ENCODE peak calls at places on chromosomes 5 and 9, in five cellular contexts. X is K562, U is HCT116, W is GM23338, D is Panc1. A is an unnamed sample.

GRCh38 chr9:120410925-120411501 is 169.0 kb downstream of the CDK5RAP2 start:
- DNase-seq in X (no peak), U (no peak), W (no peak), D (no peak), A (no peak)

GRCh38 chr5:5046680-5047502 is 93.2 kb upstream of the ADAMTS16 start:
- DNase-seq in X (no peak), U (no peak), W (no peak), D (no peak), A (no peak)

GRCh38 chr5:60522299-60522915 is 177.6 kb downstream of the DEPDC1B start:
- DNase-seq in X (no peak), U (no peak), W (no peak), D (no peak), A (no peak)

GRCh38 chr5:29697786-29698414 is 1495.6 kb upstream of the CDH6 start:
- DNase-seq in X (peak), U (no peak), W (peak), D (peak), A (no peak)

GRCh38 chr9:84990416-84990815 is 320.9 kb downstream of the NTRK2 start:
- DNase-seq in X (no peak), U (no peak), W (no peak), D (no peak), A (no peak)

GRCh38 chr9:33742519-33742918 is 52.8 kb upstream of the PRSS3 start:
- DNase-seq in X (peak), U (peak), W (peak), D (no peak), A (no peak)

GRCh38 chr5:5306696-5307095 is 115.8 kb upstream of the ICE1 start:
- DNase-seq in X (no peak), U (no peak), W (no peak), D (no peak), A (no peak)

GRCh38 chr9:77946969-77947368 is 84.6 kb downstream of the GNAQ start:
- DNase-seq in X (no peak), U (no peak), W (no peak), D (no peak), A (no peak)

GRCh38 chr5:372556-372910 is 51.0 kb downstream of the AHRR start:
- DNase-seq in X (no peak), U (no peak), W (no peak), D (no peak), A (no peak)

GRCh38 chr5:60355181-60355580 is 344.8 kb downstream of the DEPDC1B start:
- DNase-seq in X (no peak), U (no peak), W (no peak), D (no peak), A (no peak)

GRCh38 chr5:135667204-135667603 is 88.4 kb upstream of the CXCL14 start:
- DNase-seq in X (no peak), U (no peak), W (no peak), D (no peak), A (no peak)

GRCh38 chr5:54793612-54794436 is 191.6 kb downstream of the ESM1 start:
- DNase-seq in X (no peak), U (no peak), W (no peak), D (no peak), A (no peak)

GRCh38 chr9:136309101-136309801 is 5.4 kb upstream of the CCDC187 start:
- DNase-seq in X (no peak), U (no peak), W (no peak), D (no peak), A (no peak)

GRCh38 chr5:108531367-108532211 is 149.7 kb upstream of the FBXL17 start:
- DNase-seq in X (peak), U (no peak), W (no peak), D (no peak), A (no peak)

GRCh38 chr5:140294753-140295152 is 8.1 kb downstream of the PFDN1 start:
- DNase-seq in X (no peak), U (no peak), W (no peak), D (no peak), A (no peak)

GRCh38 chr5:96703384-96703910 is 41.3 kb downstream of the CAST start:
- DNase-seq in X (no peak), U (no peak), W (peak), D (no peak), A (no peak)

GRCh38 chr5:145859451-145859850 is 13.4 kb downstream of the GRXCR2 start:
- DNase-seq in X (no peak), U (no peak), W (no peak), D (no peak), A (no peak)

GRCh38 chr9:98536542-98537173 is 172.1 kb downstream of the GABBR2 start:
- DNase-seq in X (peak), U (no peak), W (peak), D (no peak), A (no peak)

GRCh38 chr5:157166494-157167218 is 592 bp upstream of the GARIN3 start:
- DNase-seq in X (no peak), U (no peak), W (no peak), D (no peak), A (no peak)

GRCh38 chr5:58666598-58667595 is 84.0 kb downstream of the RAB3C start:
- DNase-seq in X (no peak), U (no peak), W (peak), D (no peak), A (no peak)

GRCh38 chr5:126917918-126918623 is 112.3 kb downstream of the MARCHF3 start:
- DNase-seq in X (peak), U (no peak), W (peak), D (peak), A (peak)

GRCh38 chr5:97534166-97534565 is 351.1 kb upstream of the RIOK2 start:
- DNase-seq in X (peak), U (peak), W (peak), D (peak), A (peak)

GRCh38 chr9:123601828-123602227 is 245.8 kb downstream of the CRB2 start:
- DNase-seq in X (no peak), U (no peak), W (no peak), D (no peak), A (no peak)

GRCh38 chr5:38329132-38329715 is 70.9 kb downstream of the EGFLAM start:
- DNase-seq in X (no peak), U (no peak), W (peak), D (peak), A (peak)

GRCh38 chr5:13704401-13704800 is 240.1 kb downstream of the DNAH5 start:
- DNase-seq in X (no peak), U (no peak), W (no peak), D (no peak), A (no peak)

GRCh38 chr5:180467028-180467427 is 27.2 kb upstream of the CNOT6 start:
- DNase-seq in X (no peak), U (no peak), W (no peak), D (no peak), A (peak)

GRCh38 chr9:95025213-95026170 is 292.0 kb downstream of the FANCC start:
- DNase-seq in X (peak), U (no peak), W (no peak), D (no peak), A (peak)

GRCh38 chr9:77866882-77867281 is 164.7 kb downstream of the GNAQ start:
- DNase-seq in X (no peak), U (no peak), W (no peak), D (no peak), A (no peak)

GRCh38 chr9:123191260-123191659 is 77.1 kb downstream of the STRBP start:
- DNase-seq in X (no peak), U (no peak), W (peak), D (no peak), A (no peak)

GRCh38 chr5:168417731-168418429 is 68.4 kb upstream of the RARS1 start:
- DNase-seq in X (no peak), U (no peak), W (no peak), D (no peak), A (no peak)

GRCh38 chr9:26158631-26159150 is 480.4 kb upstream of the TUSC1 start:
- DNase-seq in X (no peak), U (no peak), W (no peak), D (no peak), A (no peak)

GRCh38 chr9:89821081-89821480 is 216.3 kb downstream of the GADD45G start:
- DNase-seq in X (no peak), U (no peak), W (peak), D (no peak), A (no peak)

GRCh38 chr9:116157436-116158138 is 4.0 kb downstream of the PAPPA start:
- DNase-seq in X (no peak), U (no peak), W (peak), D (no peak), A (peak)

GRCh38 chr5:157785781-157786180 is 42.3 kb downstream of the LSM11 start:
- DNase-seq in X (no peak), U (no peak), W (no peak), D (no peak), A (no peak)

GRCh38 chr5:149550608-149551226 is 522 bp downstream of the CSNK1A1 start:
- DNase-seq in X (peak), U (no peak), W (no peak), D (no peak), A (no peak)

GRCh38 chr5:64497390-64497789 is 8.4 kb upstream of the RGS7BP start:
- DNase-seq in X (no peak), U (no peak), W (peak), D (no peak), A (no peak)

GRCh38 chr5:160506006-160507004 is 84.7 kb downstream of the PTTG1 start:
- DNase-seq in X (no peak), U (no peak), W (peak), D (no peak), A (no peak)

GRCh38 chr9:2229109-2229733 is 214.1 kb downstream of the SMARCA2 start:
- DNase-seq in X (no peak), U (no peak), W (no peak), D (no peak), A (no peak)

GRCh38 chr5:73633060-73633459 is 7.1 kb downstream of the ARHGEF28 start:
- DNase-seq in X (peak), U (no peak), W (peak), D (no peak), A (no peak)
- TF ChIP-seq CTCF in X (peak), U (no peak), W (peak), D (peak), A (no peak)

DNA sequence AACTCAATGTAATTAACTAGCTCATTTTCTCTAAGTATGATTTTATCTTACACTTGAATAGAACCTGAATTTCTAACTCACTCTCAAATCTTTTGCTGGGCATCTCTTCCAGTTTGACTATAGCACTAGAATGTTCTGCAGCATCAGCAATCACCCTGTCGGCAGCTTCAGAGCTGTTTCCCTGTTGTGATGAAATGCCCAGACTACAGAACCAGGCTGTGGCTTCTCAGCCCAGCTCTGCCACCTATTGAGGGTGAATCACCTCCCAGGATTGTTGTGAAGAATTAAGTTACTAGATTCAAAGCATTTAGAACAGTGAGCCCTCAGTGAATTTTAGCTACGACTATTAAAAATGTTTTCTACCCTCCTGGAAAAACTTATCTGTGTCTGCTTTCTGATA is 90.4 kb upstream of the ANKRD55 start:
- DNase-seq in X (no peak), U (no peak), W (no peak), D (no peak), A (peak)
- TF ChIP-seq REST in X (no peak), U (no peak), W (no peak), D (no peak), A (no peak)

DNA sequence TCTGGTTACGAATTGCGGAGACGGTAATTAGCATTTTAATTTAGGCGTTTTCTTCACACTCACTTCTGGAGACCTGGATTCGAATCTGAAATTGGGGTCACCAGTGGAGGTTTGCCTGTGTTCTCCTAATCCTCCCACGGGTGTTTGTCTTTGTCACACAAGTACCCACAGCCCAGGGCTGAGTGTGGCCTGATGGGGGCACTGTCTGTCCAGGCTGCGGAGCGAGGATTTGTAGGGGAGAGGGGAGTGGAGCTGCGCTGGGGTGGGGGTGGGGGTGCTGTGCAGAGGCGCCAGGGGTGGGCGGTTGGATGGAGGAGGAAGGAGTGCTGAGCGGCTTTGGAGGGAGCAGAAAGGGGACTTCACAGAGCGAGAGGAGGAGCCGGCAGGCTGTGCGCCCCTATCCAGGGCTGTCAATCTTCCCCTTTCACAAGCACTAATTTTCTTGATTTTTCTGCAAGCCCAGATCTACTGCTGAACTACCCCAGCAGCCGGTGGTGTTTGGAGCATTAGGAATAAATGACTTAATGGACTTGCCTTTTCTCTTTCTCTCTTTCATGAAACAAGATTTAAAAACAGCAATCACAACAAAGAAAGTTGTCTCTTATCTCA is 53.1 kb downstream of the TSPAN17 start:
- DNase-seq in X (peak), U (no peak), W (peak), D (no peak), A (peak)
- TF ChIP-seq CTCF in X (peak), U (peak), W (peak), D (no peak), A (peak)

DNA sequence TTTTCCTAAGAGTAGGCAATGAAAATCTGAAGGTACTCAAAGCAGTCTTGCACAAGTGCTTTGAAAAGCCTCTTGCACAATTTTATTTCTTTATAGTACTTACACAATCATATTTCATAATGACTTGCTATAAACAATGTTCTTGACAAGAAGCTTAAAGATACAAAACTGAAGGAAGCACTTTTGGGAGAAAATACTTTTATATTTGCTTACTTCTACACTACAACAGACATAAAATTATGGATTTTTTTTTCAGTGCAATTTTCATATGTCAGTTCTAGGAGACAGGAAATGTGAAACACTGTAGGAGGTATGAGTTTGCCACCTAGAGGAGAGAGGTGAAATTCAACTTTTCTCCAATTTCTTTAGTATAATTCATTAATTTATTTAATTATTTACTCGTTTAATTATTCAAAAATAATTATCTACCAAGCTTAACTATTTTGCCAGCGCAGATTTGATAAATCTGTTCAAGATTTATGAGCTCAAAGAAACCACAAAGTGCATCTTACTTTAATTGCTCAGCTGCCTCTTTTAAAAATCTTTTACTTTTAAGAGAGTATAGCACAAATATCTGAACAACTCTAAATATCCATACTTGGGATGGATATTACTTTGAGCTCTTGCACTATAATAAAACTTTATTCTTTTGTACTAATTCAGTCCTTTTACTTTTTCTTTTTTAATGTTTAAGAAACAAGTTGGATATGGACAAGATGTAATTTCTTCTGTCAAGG is 29.0 kb upstream of the CDKN2B start:
- DNase-seq in X (no peak), U (peak), W (peak), D (no peak), A (no peak)
- TF ChIP-seq REST in X (no peak), U (no peak), W (no peak), D (no peak), A (no peak)